ENCODE peak calls at places on chromosomes 7 and 10, in six cellular contexts. Y, W, O, Z, U and T are unnamed samples.

GRCh38 chr10:30411263-30411662 is 22.7 kb upstream of the MAP3K8 start:
- DNase-seq in Z (no peak), Y (no peak), O (no peak), W (no peak), U (no peak), T (no peak)

GRCh38 chr7:143300959-143301617 is 12.9 kb downstream of the CASP2 start:
- DNase-seq in U (no peak), W (no peak), O (peak), Y (no peak), Z (no peak), T (no peak)

GRCh38 chr7:143514995-143515735 is 37.5 kb downstream of the TAS2R41 start:
- DNase-seq in Y (no peak), U (no peak), W (no peak), O (no peak), Z (no peak), T (no peak)

GRCh38 chr10:88881922-88882645 is 2.0 kb downstream of the STAMBPL1 start:
- DNase-seq in W (no peak), O (no peak), Y (no peak), Z (no peak), U (no peak), T (no peak)

GRCh38 chr7:2482725-2483451 is 6.7 kb upstream of the GRIFIN start:
- DNase-seq in Y (no peak), U (no peak), O (no peak), Z (no peak), W (no peak), T (no peak)

GRCh38 chr10:72654720-72655119 is 28.8 kb upstream of the MICU1 start:
- DNase-seq in W (no peak), U (no peak), Z (no peak), O (no peak), Y (no peak), T (no peak)

GRCh38 chr7:151276651-151277590 is 28.4 kb upstream of the SMARCD3 start:
- DNase-seq in Y (peak), Z (peak), O (peak), U (peak), W (peak), T (peak)

GRCh38 chr7:48389977-48390376 is 218.7 kb downstream of the ABCA13 start:
- DNase-seq in W (no peak), Z (no peak), Y (no peak), U (no peak), O (peak), T (no peak)

GRCh38 chr7:49327155-49327554 is 402.8 kb downstream of the CDC14C start:
- DNase-seq in Y (no peak), W (no peak), O (no peak), Z (no peak), U (no peak), T (no peak)

GRCh38 chr7:48875300-48875916 is 48.9 kb upstream of the CDC14C start:
- DNase-seq in O (peak), U (no peak), W (peak), Z (no peak), Y (peak), T (no peak)

GRCh38 chr7:2018786-2019692 is 213.7 kb downstream of the MAD1L1 start:
- DNase-seq in Y (peak), W (peak), O (peak), U (peak), Z (no peak), T (no peak)